ENCODE peak calls at places on chromosomes 1 and 21, in six cellular contexts. E, X, F, T, A and K are unnamed samples.

GRCh38 chr1:15702722-15703550 is 18.8 kb downstream of the PLEKHM2 start:
- DNase-seq in E (no peak), A (no peak), X (no peak), F (peak; percentile 41), T (no peak), K (peak; percentile 59)

GRCh38 chr1:88891318-88892145 is at the start of gene GTF2B:
- DNase-seq in X (peak; percentile 35), T (peak; percentile 97), A (peak; percentile 89), F (peak; percentile 95), E (peak; percentile 54), K (peak; percentile 91)

GRCh38 chr1:66711420-66711819 is 40.8 kb upstream of the DYNLT5 start:
- DNase-seq in T (no peak), F (no peak), A (no peak), X (no peak), E (no peak), K (no peak)

GRCh38 chr21:45612096-45613019 is 31.2 kb upstream of the PCBP3 start:
- DNase-seq in X (peak; percentile 18), E (no peak), F (peak; percentile 26), T (peak; percentile 90), A (no peak), K (no peak)

GRCh38 chr1:202623075-202623474 is 87.2 kb downstream of the SYT2 start:
- DNase-seq in A (no peak), T (peak; percentile 85), X (no peak), F (no peak), E (no peak), K (no peak)

GRCh38 chr1:55741516-55741915 is 526.4 kb upstream of the USP24 start:
- DNase-seq in T (no peak), A (no peak), X (no peak), E (no peak), F (no peak), K (no peak)

GRCh38 chr1:869499-870244 is 54.1 kb upstream of the SAMD11 start:
- DNase-seq in A (peak; percentile 9), E (no peak), F (peak; percentile 77), X (peak; percentile 42), T (peak; percentile 77), K (peak; percentile 81)

GRCh38 chr21:46031484-46031883 is 49.9 kb downstream of the COL6A1 start:
- DNase-seq in F (no peak), X (no peak), A (no peak), E (no peak), T (no peak), K (no peak)

GRCh38 chr21:37044643-37045042 is 28.2 kb downstream of the PIGP start:
- DNase-seq in F (no peak), A (no peak), X (no peak), E (no peak), T (no peak), K (no peak)

GRCh38 chr1:96510911-96511310 is 210.7 kb upstream of the PTBP2 start:
- DNase-seq in X (no peak), F (peak; percentile 17), A (no peak), E (no peak), T (no peak), K (no peak)

GRCh38 chr1:199854681-199855321 is 172.7 kb upstream of the NR5A2 start:
- DNase-seq in X (no peak), F (no peak), T (no peak), A (no peak), E (no peak), K (no peak)

GRCh38 chr1:11731719-11732283 is 4.1 kb upstream of the AGTRAP start:
- DNase-seq in A (peak; percentile 13), T (peak; percentile 94), E (no peak), F (peak; percentile 66), X (no peak), K (peak; percentile 39)

GRCh38 chr1:160365325-160365724 is 1.5 kb upstream of the NHLH1 start:
- DNase-seq in T (no peak), A (no peak), X (no peak), E (no peak), F (no peak), K (no peak)

GRCh38 chr1:62024690-62025089 is 170.0 kb upstream of the L1TD1 start:
- DNase-seq in T (no peak), A (no peak), E (no peak), F (no peak), X (no peak), K (no peak)

GRCh38 chr1:46211051-46211450 is 7.9 kb downstream of the LURAP1 start:
- DNase-seq in T (no peak), A (no peak), X (no peak), E (no peak), F (no peak), K (no peak)

GRCh38 chr1:87084247-87084836 is 169.9 kb downstream of the HS2ST1 start:
- DNase-seq in X (peak; percentile 1), F (no peak), A (peak; percentile 4), E (no peak), T (no peak), K (no peak)

GRCh38 chr21:42611852-42612251 is 41.6 kb upstream of the PDE9A start:
- DNase-seq in X (no peak), F (no peak), T (no peak), A (no peak), E (no peak), K (no peak)

GRCh38 chr1:230868736-230869385 is 540 bp upstream of the C1orf198 start:
- DNase-seq in A (peak; percentile 41), E (no peak), T (no peak), X (no peak), F (peak; percentile 60), K (peak; percentile 71)

GRCh38 chr1:187570166-187570565 is 741.4 kb downstream of the PLA2G4A start:
- DNase-seq in F (no peak), A (no peak), T (no peak), X (no peak), E (no peak), K (no peak)

GRCh38 chr1:243849089-243850012 is 692 bp downstream of the AKT3 start:
- DNase-seq in E (no peak), F (peak; percentile 50), A (no peak), X (peak; percentile 40), T (peak; percentile 85), K (peak; percentile 29)

GRCh38 chr1:215539803-215540575 is 27.1 kb upstream of the KCTD3 start:
- DNase-seq in X (no peak), T (peak; percentile 80), A (no peak), E (no peak), F (peak; percentile 18), K (peak; percentile 39)

GRCh38 chr1:4171480-4172450 is 271.7 kb upstream of the C1orf174 start:
- DNase-seq in X (no peak), T (peak; percentile 46), F (no peak), E (no peak), A (no peak), K (peak; percentile 16)

GRCh38 chr1:37323486-37324377 is 150.6 kb upstream of the ZC3H12A start:
- DNase-seq in F (no peak), X (peak; percentile 36), A (peak; percentile 33), T (no peak), E (peak; percentile 44), K (no peak)

DNA sequence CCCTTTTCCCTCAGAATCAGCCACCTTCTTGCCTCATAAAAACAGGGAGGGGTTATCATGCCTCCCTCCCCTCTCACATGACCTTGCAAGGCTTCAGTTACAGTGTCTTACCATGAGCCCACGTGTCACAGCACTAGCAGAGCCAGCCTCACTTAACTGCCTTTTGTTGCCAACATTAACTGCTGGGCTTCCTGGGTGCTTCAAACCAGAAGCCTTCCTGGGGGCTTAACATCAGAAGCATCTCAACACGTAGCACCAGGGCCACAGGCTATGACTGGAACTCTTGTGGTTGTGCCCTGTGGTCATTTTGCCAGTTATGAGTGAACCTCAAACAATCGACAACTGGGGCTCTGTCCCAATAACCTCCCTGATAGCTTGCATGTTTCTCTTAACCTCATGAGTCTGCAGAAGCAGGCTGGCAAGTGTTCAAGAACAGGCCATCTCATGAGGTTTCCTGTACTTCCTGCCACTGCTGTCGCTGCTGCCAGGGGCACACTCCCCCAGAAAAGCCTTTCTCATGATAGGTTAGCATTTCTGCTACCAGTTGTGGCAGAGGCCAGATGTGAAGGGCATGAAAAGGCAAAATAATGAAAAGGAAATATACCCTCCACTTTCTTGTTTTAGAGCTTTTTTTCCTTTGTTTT is 132.2 kb downstream of the GLUL start:
- DNase-seq in X (no peak), A (no peak), T (peak; percentile 81), F (peak; percentile 55), E (no peak), K (peak; percentile 75)
- H3K4me3 ChIP-seq in X (no peak overlapping the region), A (no peak overlapping the region), T (no peak overlapping the region), F (no peak overlapping the region), E (no peak overlapping the region), K (no peak overlapping the region)

DNA sequence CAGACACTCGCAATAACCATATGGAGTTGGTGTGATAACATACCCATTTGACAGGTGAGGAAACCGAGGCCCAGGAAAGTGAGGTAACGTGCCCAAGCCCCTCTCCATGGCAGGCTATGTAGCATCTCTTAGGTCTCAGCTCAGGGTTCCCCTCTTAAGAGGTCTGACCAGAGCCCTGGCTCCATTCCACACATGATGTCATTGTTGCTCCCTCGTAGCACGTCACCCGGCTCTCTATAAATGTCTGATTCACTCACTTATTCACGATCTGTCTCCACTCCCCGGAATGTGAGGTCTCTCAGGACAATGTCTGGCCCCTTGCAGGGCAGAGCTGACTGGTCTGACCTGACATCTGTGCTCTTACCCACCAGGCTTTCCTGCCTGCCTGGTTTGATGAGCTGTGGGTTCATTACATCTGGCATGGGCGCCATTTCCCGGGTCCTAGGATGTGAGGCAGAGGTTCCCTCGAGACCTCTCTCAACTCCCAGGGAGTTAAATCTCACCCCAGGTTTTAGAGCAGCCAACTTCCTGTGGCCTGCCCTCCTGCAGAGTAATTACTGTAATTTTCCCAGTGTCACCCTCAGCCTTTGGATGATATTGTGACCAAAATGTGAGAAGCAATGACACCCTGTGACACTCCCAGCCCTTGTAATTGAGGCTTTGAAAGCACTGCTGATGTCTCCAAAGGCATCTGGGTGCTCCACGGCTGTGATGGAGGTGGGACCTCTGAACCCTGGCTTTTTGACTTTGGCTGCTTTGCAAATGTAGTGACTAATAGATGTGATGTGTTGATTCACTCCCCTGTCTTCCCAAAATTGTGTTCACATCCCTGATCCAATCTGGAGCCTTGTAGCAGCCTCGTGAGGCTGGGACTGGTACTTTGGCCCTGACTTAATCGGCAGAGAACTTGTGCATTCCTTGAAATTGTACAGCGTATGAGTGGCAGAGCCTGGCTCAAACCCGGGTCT is 10.6 kb downstream of the ACTL8 start:
- DNase-seq in E (no peak), F (no peak), A (no peak), X (peak; percentile 53), T (no peak), K (no peak)
- TF ChIP-seq POLR2A in E (no peak), F (no peak), A (no peak), X (no peak), T (no peak), K (no peak)

GRCh38 chr21:33401617-33401967 is 1.6 kb upstream of the IFNGR2 start:
- DNase-seq in A (no peak), X (no peak), E (no peak), F (no peak), T (no peak), K (no peak)

GRCh38 chr21:33399821-33400220 is 3.4 kb upstream of the IFNGR2 start:
- DNase-seq in F (no peak), E (no peak), A (no peak), T (no peak), X (no peak), K (no peak)

GRCh38 chr21:33403128-33403785 is at the start of gene IFNGR2:
- DNase-seq in T (peak; percentile 70), E (no peak), X (no peak), A (no peak), F (peak; percentile 50), K (peak; percentile 43)

GRCh38 chr21:33403786-33404571 is 766 bp downstream of the IFNGR2 start:
- DNase-seq in X (no peak), T (peak; percentile 83), F (peak; percentile 66), E (no peak), A (peak; percentile 26), K (peak; percentile 62)

GRCh38 chr21:33402011-33402979 is 918 bp upstream of the IFNGR2 start:
- DNase-seq in F (peak; percentile 65), A (no peak), T (peak; percentile 89), E (no peak), X (peak; percentile 43), K (peak; percentile 40)
- TF ChIP-seq EP300 in F (no peak), A (no peak), T (no peak), E (no peak), X (no peak), K (no peak)

GRCh38 chr1:154865442-154866256 is 4.4 kb downstream of the KCNN3 start:
- DNase-seq in F (no peak), E (no peak), X (no peak), A (no peak), T (no peak), K (no peak)
- H3K4me3 ChIP-seq in F (no peak overlapping the region), E (no peak overlapping the region), X (no peak overlapping the region), A (no peak overlapping the region), T (peak overlapping the region; percentile 40), K (no peak overlapping the region)